ENCODE peak calls at places on chromosome 19, in four cellular contexts. T is brain pericyte, N is cardiac fibroblast, K is neural crest cell. Q is an unnamed sample.

GRCh38 chr19:18610556-18611326 is 1.9 kb upstream of the TMEM59L start:
- DNase-seq in K (no peak), N (no peak), T (no peak), Q (no peak)

GRCh38 chr19:2315818-2316353 is 7.9 kb upstream of the LINGO3 start:
- DNase-seq in T (no peak), K (peak), N (peak), Q (no peak)

GRCh38 chr19:17128820-17129219 is 53.2 kb downstream of the MYO9B start:
- DNase-seq in N (no peak), T (no peak), K (no peak), Q (no peak)

GRCh38 chr19:17294051-17294891 is 9.0 kb downstream of the ABHD8 start:
- DNase-seq in K (peak), T (no peak), N (no peak), Q (no peak)

GRCh38 chr19:16969127-16969526 is 57.5 kb downstream of the CPAMD8 start:
- DNase-seq in N (peak), K (no peak), T (no peak), Q (no peak)

GRCh38 chr19:798415-799075 is 1.3 kb downstream of the PTBP1 start:
- DNase-seq in N (peak), T (no peak), K (no peak), Q (no peak)

GRCh38 chr19:18274303-18274775 is at the start of gene IQCN:
- DNase-seq in T (no peak), N (peak), K (no peak), Q (peak)

GRCh38 chr19:56692496-56692895 is 20.9 kb upstream of the ZNF835 start:
- DNase-seq in K (no peak), T (no peak), N (no peak), Q (no peak)

GRCh38 chr19:55777528-55777927 is 8.6 kb downstream of the RFPL4AL1 start:
- DNase-seq in K (no peak), T (no peak), N (no peak), Q (no peak)

GRCh38 chr19:1767464-1767933 is 14.2 kb downstream of the ONECUT3 start:
- DNase-seq in K (peak), N (peak), T (no peak), Q (peak)

GRCh38 chr19:1918975-1919374 is 13.8 kb downstream of the ADAT3 start:
- DNase-seq in T (no peak), N (no peak), K (no peak), Q (no peak)

GRCh38 chr19:39498262-39499081 is at the start of gene DLL3:
- DNase-seq in T (no peak), K (peak), N (no peak), Q (no peak)

GRCh38 chr19:38031423-38031770 is 124.4 kb downstream of the SIPA1L3 start:
- DNase-seq in N (peak), T (peak), K (no peak), Q (no peak)

GRCh38 chr19:6738726-6739389 is 622 bp upstream of the TRIP10 start:
- DNase-seq in T (no peak), K (no peak), N (peak), Q (peak)

GRCh38 chr19:12939292-12939606 is 840 bp downstream of the CALR start:
- DNase-seq in N (peak), T (no peak), K (no peak), Q (peak)

GRCh38 chr19:32363632-32364031 is 18.2 kb downstream of the ZNF507 start:
- DNase-seq in T (no peak), K (no peak), N (no peak), Q (no peak)

GRCh38 chr19:51694318-51695085 is 1.4 kb downstream of the SPACA6 start:
- DNase-seq in K (no peak), T (no peak), N (no peak), Q (no peak)

GRCh38 chr19:11552666-11553372 is 6.2 kb downstream of the ELOF1 start:
- DNase-seq in N (no peak), T (no peak), K (no peak), Q (no peak)

GRCh38 chr19:50717026-50717723 is 2.4 kb downstream of the SHANK1 start:
- DNase-seq in T (no peak), N (no peak), K (no peak), Q (no peak)

GRCh38 chr19:50268046-50268445 is 61.1 kb downstream of the KCNC3 start:
- DNase-seq in T (no peak), N (no peak), K (no peak), Q (no peak)

GRCh38 chr19:42325896-42326771 is 699 bp downstream of the MEGF8 start:
- DNase-seq in N (no peak), T (no peak), K (peak), Q (no peak)

GRCh38 chr19:19643158-19644053 is at the start of gene GMIP:
- DNase-seq in T (no peak), K (peak), N (peak), Q (peak)

GRCh38 chr19:17103177-17103576 is 27.6 kb downstream of the MYO9B start:
- DNase-seq in K (peak), T (no peak), N (peak), Q (no peak)

Q was measured in uterus.